ENCODE peak calls at places on chromosome 21, in eight cellular contexts. One of them, this sample, is unnamed.
A peak's percentile ranks its signal among the peaks of the same experiment; 100 is the strongest.

GRCh38 chr21:45862544-45863207 is 118.9 kb upstream of the COL6A1 start:
- DNase-seq in lower leg skin: peak; percentile 58
- DNase-seq in fibroblast of pulmonary artery: no peak
- DNase-seq in heart right ventricle: no peak
- DNase-seq in CD4-positive, alpha-beta memory T cell: no peak
- DNase-seq in OCI-LY7: no peak
- DNase-seq in CD8-positive, alpha-beta T cell: no peak
- DNase-seq in colonic mucosa: no peak
- DNase-seq in this sample: no peak

GRCh38 chr21:45613881-45614280 is 29.6 kb upstream of the PCBP3 start:
- DNase-seq in CD8-positive, alpha-beta T cell: peak; percentile 2
- DNase-seq in colonic mucosa: no peak
- DNase-seq in lower leg skin: peak; percentile 18
- DNase-seq in CD4-positive, alpha-beta memory T cell: no peak
- DNase-seq in OCI-LY7: no peak
- DNase-seq in heart right ventricle: no peak
- DNase-seq in fibroblast of pulmonary artery: no peak
- DNase-seq in this sample: no peak

GRCh38 chr21:14273736-14274538 is 58.0 kb downstream of the RBM11 start:
- DNase-seq in CD4-positive, alpha-beta memory T cell: no peak
- DNase-seq in heart right ventricle: peak; percentile 71
- DNase-seq in CD8-positive, alpha-beta T cell: no peak
- DNase-seq in lower leg skin: peak; percentile 83
- DNase-seq in colonic mucosa: peak; percentile 97
- DNase-seq in fibroblast of pulmonary artery: no peak
- DNase-seq in OCI-LY7: no peak
- DNase-seq in this sample: no peak

GRCh38 chr21:45309069-45309521 is 21.4 kb upstream of the POFUT2 start:
- DNase-seq in fibroblast of pulmonary artery: peak; percentile 75
- DNase-seq in CD8-positive, alpha-beta T cell: peak; percentile 49
- DNase-seq in heart right ventricle: peak; percentile 81
- DNase-seq in colonic mucosa: peak; percentile 65
- DNase-seq in OCI-LY7: peak; percentile 22
- DNase-seq in lower leg skin: no peak
- DNase-seq in CD4-positive, alpha-beta memory T cell: peak; percentile 20
- DNase-seq in this sample: no peak

GRCh38 chr21:25862112-25862511 is 127.3 kb downstream of the GABPA start:
- DNase-seq in fibroblast of pulmonary artery: no peak
- DNase-seq in heart right ventricle: no peak
- DNase-seq in colonic mucosa: peak; percentile 49
- DNase-seq in CD8-positive, alpha-beta T cell: no peak
- DNase-seq in CD4-positive, alpha-beta memory T cell: no peak
- DNase-seq in lower leg skin: no peak
- DNase-seq in OCI-LY7: no peak
- DNase-seq in this sample: no peak

GRCh38 chr21:24486973-24487372 is 1120.3 kb downstream of the MRPL39 start:
- DNase-seq in colonic mucosa: no peak
- DNase-seq in CD4-positive, alpha-beta memory T cell: no peak
- DNase-seq in heart right ventricle: no peak
- DNase-seq in lower leg skin: no peak
- DNase-seq in fibroblast of pulmonary artery: no peak
- DNase-seq in CD8-positive, alpha-beta T cell: no peak
- DNase-seq in OCI-LY7: no peak
- DNase-seq in this sample: no peak

GRCh38 chr21:24514081-24514733 is 1093.1 kb downstream of the MRPL39 start:
- DNase-seq in OCI-LY7: no peak
- DNase-seq in heart right ventricle: no peak
- DNase-seq in CD8-positive, alpha-beta T cell: no peak
- DNase-seq in colonic mucosa: no peak
- DNase-seq in fibroblast of pulmonary artery: peak; percentile 4
- DNase-seq in lower leg skin: no peak
- DNase-seq in CD4-positive, alpha-beta memory T cell: no peak
- DNase-seq in this sample: no peak

GRCh38 chr21:31293986-31294385 is 50.1 kb downstream of the TIAM1 start:
- DNase-seq in colonic mucosa: no peak
- DNase-seq in lower leg skin: no peak
- DNase-seq in CD8-positive, alpha-beta T cell: no peak
- DNase-seq in CD4-positive, alpha-beta memory T cell: no peak
- DNase-seq in heart right ventricle: no peak
- DNase-seq in OCI-LY7: no peak
- DNase-seq in fibroblast of pulmonary artery: peak; percentile 95
- DNase-seq in this sample: no peak

GRCh38 chr21:45168522-45168921 is 94.1 kb downstream of the ADARB1 start:
- DNase-seq in heart right ventricle: no peak
- DNase-seq in CD4-positive, alpha-beta memory T cell: no peak
- DNase-seq in fibroblast of pulmonary artery: no peak
- DNase-seq in colonic mucosa: no peak
- DNase-seq in CD8-positive, alpha-beta T cell: no peak
- DNase-seq in OCI-LY7: no peak
- DNase-seq in lower leg skin: no peak
- DNase-seq in this sample: no peak

GRCh38 chr21:45870851-45871615 is 110.5 kb upstream of the COL6A1 start:
- DNase-seq in OCI-LY7: no peak
- DNase-seq in lower leg skin: peak; percentile 62
- DNase-seq in colonic mucosa: no peak
- DNase-seq in CD4-positive, alpha-beta memory T cell: no peak
- DNase-seq in CD8-positive, alpha-beta T cell: no peak
- DNase-seq in fibroblast of pulmonary artery: no peak
- DNase-seq in heart right ventricle: no peak
- DNase-seq in this sample: no peak

GRCh38 chr21:37435120-37435519 is 68.5 kb downstream of the DYRK1A start:
- DNase-seq in colonic mucosa: no peak
- DNase-seq in OCI-LY7: no peak
- DNase-seq in fibroblast of pulmonary artery: peak; percentile 94
- DNase-seq in CD8-positive, alpha-beta T cell: peak; percentile 46
- DNase-seq in heart right ventricle: no peak
- DNase-seq in CD4-positive, alpha-beta memory T cell: peak; percentile 66
- DNase-seq in lower leg skin: no peak
- DNase-seq in this sample: peak; percentile 96

GRCh38 chr21:46066843-46067331 is 31.0 kb upstream of the COL6A2 start:
- DNase-seq in fibroblast of pulmonary artery: peak; percentile 46
- DNase-seq in OCI-LY7: no peak
- DNase-seq in heart right ventricle: peak; percentile 57
- DNase-seq in CD8-positive, alpha-beta T cell: no peak
- DNase-seq in colonic mucosa: no peak
- DNase-seq in lower leg skin: peak; percentile 93
- DNase-seq in CD4-positive, alpha-beta memory T cell: no peak
- DNase-seq in this sample: no peak

GRCh38 chr21:44592446-44593365 is at the start of gene KRTAP10-6:
- DNase-seq in CD8-positive, alpha-beta T cell: no peak
- DNase-seq in lower leg skin: peak; percentile 81
- DNase-seq in heart right ventricle: peak; percentile 6
- DNase-seq in OCI-LY7: no peak
- DNase-seq in colonic mucosa: no peak
- DNase-seq in fibroblast of pulmonary artery: no peak
- DNase-seq in CD4-positive, alpha-beta memory T cell: no peak
- DNase-seq in this sample: no peak

GRCh38 chr21:37367301-37367757 is 756 bp downstream of the DYRK1A start:
- DNase-seq in lower leg skin: no peak
- DNase-seq in CD8-positive, alpha-beta T cell: no peak
- DNase-seq in OCI-LY7: peak; percentile 55
- DNase-seq in CD4-positive, alpha-beta memory T cell: no peak
- DNase-seq in heart right ventricle: no peak
- DNase-seq in colonic mucosa: no peak
- DNase-seq in fibroblast of pulmonary artery: no peak
- DNase-seq in this sample: no peak

GRCh38 chr21:37489553-37489952 is 123.0 kb downstream of the DYRK1A start:
- DNase-seq in OCI-LY7: no peak
- DNase-seq in heart right ventricle: no peak
- DNase-seq in colonic mucosa: no peak
- DNase-seq in fibroblast of pulmonary artery: peak; percentile 10
- DNase-seq in lower leg skin: no peak
- DNase-seq in CD4-positive, alpha-beta memory T cell: no peak
- DNase-seq in CD8-positive, alpha-beta T cell: no peak
- DNase-seq in this sample: no peak

DNA sequence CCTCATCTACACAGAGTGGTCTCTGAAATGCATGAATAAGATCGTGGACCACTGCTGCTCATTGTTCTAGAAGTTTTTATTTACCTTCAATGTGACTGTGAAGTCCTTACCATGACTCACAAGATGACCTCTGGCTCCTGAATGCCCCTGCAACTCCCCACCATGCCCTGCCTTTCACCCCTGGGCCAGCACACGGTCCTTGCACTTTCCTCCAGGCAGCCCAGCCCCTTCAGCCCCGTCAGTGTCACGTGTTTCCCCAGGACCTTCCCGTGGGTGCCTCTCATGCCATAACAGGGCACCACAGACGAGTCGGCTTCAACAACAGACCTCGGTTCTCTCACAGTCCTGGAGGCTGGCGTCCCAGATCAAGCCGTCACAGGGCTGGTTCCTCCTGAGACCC is 62.1 kb downstream of the B3GALT5 start:
- DNase-seq in heart right ventricle: no peak
- DNase-seq in fibroblast of pulmonary artery: no peak
- DNase-seq in lower leg skin: peak; percentile 74
- DNase-seq in CD4-positive, alpha-beta memory T cell: no peak
- DNase-seq in OCI-LY7: no peak
- DNase-seq in colonic mucosa: no peak
- DNase-seq in CD8-positive, alpha-beta T cell: no peak
- DNase-seq in this sample: no peak
- H3K4me3 ChIP-seq in heart right ventricle: no peak overlapping the region
- H3K4me3 ChIP-seq in fibroblast of pulmonary artery: no peak overlapping the region
- H3K4me3 ChIP-seq in lower leg skin: no peak overlapping the region
- H3K4me3 ChIP-seq in CD4-positive, alpha-beta memory T cell: no peak overlapping the region
- H3K4me3 ChIP-seq in OCI-LY7: no peak overlapping the region
- H3K4me3 ChIP-seq in colonic mucosa: no peak overlapping the region
- H3K4me3 ChIP-seq in CD8-positive, alpha-beta T cell: no peak overlapping the region
- H3K4me3 ChIP-seq in this sample: no peak overlapping the region

DNA sequence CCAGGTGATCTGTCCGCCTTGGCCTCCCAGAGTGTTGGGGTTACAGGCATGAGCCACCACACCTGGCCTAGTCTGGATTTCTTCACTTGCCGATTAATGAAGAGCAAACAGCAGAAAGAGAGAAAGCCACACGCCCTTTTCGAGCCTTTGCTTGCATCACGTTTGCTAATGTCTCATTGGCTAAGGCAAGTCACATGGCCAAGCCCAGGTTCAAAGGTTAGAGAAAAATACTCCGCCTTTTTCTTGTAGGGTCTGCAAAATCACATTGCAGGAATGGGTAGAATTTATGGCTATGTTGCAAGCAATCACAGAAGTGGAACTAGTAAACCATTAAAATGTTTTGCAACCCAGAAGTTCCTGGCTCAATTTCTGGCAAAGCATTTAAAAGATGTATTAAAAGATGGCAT is 26.8 kb upstream of the BACH1 start:
- DNase-seq in fibroblast of pulmonary artery: no peak
- DNase-seq in colonic mucosa: peak; percentile 33
- DNase-seq in heart right ventricle: no peak
- DNase-seq in CD4-positive, alpha-beta memory T cell: no peak
- DNase-seq in lower leg skin: no peak
- DNase-seq in CD8-positive, alpha-beta T cell: no peak
- DNase-seq in OCI-LY7: no peak
- DNase-seq in this sample: no peak
- H3K4me3 ChIP-seq in fibroblast of pulmonary artery: no peak overlapping the region
- H3K4me3 ChIP-seq in colonic mucosa: no peak overlapping the region
- H3K4me3 ChIP-seq in heart right ventricle: no peak overlapping the region
- H3K4me3 ChIP-seq in CD4-positive, alpha-beta memory T cell: no peak overlapping the region
- H3K4me3 ChIP-seq in lower leg skin: no peak overlapping the region
- H3K4me3 ChIP-seq in CD8-positive, alpha-beta T cell: no peak overlapping the region
- H3K4me3 ChIP-seq in OCI-LY7: no peak overlapping the region
- H3K4me3 ChIP-seq in this sample: no peak overlapping the region

DNA sequence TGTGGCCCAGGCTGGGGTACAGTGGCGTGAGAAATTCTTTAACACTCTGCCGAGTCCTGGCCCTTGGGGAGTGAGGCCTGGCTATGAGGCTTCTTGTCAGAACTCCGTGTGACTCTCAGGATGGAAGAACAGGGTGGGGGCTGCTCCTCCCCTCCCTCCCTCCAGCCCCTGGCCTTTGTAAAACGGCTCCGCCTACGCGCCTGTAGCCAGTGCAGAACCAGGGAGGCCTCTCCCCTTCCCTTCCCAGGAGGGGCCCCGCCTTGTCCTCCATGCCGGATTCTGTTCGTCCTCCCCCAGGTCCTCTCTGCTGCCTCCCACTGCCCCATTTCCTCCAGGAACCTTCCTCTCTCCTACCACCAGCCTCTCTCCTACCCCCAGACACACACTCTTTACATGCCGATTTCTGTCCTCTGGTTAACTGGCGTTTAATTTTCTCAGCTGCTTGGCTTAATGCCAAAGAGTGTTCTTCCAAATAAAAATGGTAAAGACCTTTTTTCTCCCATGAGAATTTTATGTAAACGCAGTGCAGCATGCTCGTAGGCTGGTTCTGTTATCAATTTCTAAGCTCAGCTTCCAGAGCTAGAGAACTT is 21.0 kb downstream of the PDE9A start:
- DNase-seq in CD8-positive, alpha-beta T cell: no peak
- DNase-seq in CD4-positive, alpha-beta memory T cell: no peak
- DNase-seq in fibroblast of pulmonary artery: peak; percentile 21
- DNase-seq in OCI-LY7: no peak
- DNase-seq in heart right ventricle: peak; percentile 72
- DNase-seq in colonic mucosa: no peak
- DNase-seq in lower leg skin: no peak
- DNase-seq in this sample: no peak
- H3K4me3 ChIP-seq in CD8-positive, alpha-beta T cell: no peak overlapping the region
- H3K4me3 ChIP-seq in CD4-positive, alpha-beta memory T cell: no peak overlapping the region
- H3K4me3 ChIP-seq in fibroblast of pulmonary artery: no peak overlapping the region
- H3K4me3 ChIP-seq in OCI-LY7: no peak overlapping the region
- H3K4me3 ChIP-seq in heart right ventricle: no peak overlapping the region
- H3K4me3 ChIP-seq in colonic mucosa: no peak overlapping the region
- H3K4me3 ChIP-seq in lower leg skin: no peak overlapping the region
- H3K4me3 ChIP-seq in this sample: no peak overlapping the region

GRCh38 chr21:16426936-16427335 is 697.2 kb downstream of the USP25 start:
- DNase-seq in colonic mucosa: no peak
- DNase-seq in heart right ventricle: no peak
- DNase-seq in fibroblast of pulmonary artery: no peak
- DNase-seq in OCI-LY7: no peak
- DNase-seq in CD8-positive, alpha-beta T cell: no peak
- DNase-seq in CD4-positive, alpha-beta memory T cell: no peak
- DNase-seq in lower leg skin: no peak
- DNase-seq in this sample: no peak

GRCh38 chr21:16422702-16423101 is 692.9 kb downstream of the USP25 start:
- DNase-seq in OCI-LY7: no peak
- DNase-seq in CD4-positive, alpha-beta memory T cell: no peak
- DNase-seq in lower leg skin: no peak
- DNase-seq in fibroblast of pulmonary artery: peak; percentile 49
- DNase-seq in heart right ventricle: no peak
- DNase-seq in CD8-positive, alpha-beta T cell: no peak
- DNase-seq in colonic mucosa: no peak
- DNase-seq in this sample: no peak

GRCh38 chr21:16423921-16424320 is 694.1 kb downstream of the USP25 start:
- DNase-seq in fibroblast of pulmonary artery: no peak
- DNase-seq in colonic mucosa: no peak
- DNase-seq in CD8-positive, alpha-beta T cell: no peak
- DNase-seq in OCI-LY7: no peak
- DNase-seq in CD4-positive, alpha-beta memory T cell: no peak
- DNase-seq in lower leg skin: no peak
- DNase-seq in heart right ventricle: no peak
- DNase-seq in this sample: no peak

GRCh38 chr21:16425297-16425696 is 695.5 kb downstream of the USP25 start:
- DNase-seq in lower leg skin: no peak
- DNase-seq in CD4-positive, alpha-beta memory T cell: no peak
- DNase-seq in fibroblast of pulmonary artery: no peak
- DNase-seq in CD8-positive, alpha-beta T cell: no peak
- DNase-seq in heart right ventricle: no peak
- DNase-seq in OCI-LY7: no peak
- DNase-seq in colonic mucosa: no peak
- DNase-seq in this sample: no peak

DNA sequence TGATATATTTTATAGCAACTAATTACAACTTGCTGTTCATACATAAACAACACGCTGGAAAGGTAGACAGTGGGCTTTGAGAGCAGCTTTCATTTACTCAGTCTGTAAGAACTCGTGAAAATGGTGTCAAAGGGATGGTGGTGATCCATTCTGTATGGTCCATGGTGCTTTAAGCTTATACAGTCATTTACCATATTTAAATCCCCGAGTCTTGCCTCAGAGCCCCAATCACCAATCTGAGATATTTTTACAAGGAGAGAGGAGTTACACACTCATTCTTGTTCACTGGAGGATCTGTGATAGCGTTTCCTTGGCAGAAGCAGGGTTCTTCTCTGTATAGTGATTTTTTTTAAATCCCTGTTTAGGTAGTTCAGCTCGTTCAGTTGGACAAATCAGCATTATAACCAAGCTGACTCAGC is 694.6 kb downstream of the USP25 start:
- DNase-seq in lower leg skin: no peak
- DNase-seq in OCI-LY7: no peak
- DNase-seq in CD8-positive, alpha-beta T cell: no peak
- DNase-seq in CD4-positive, alpha-beta memory T cell: no peak
- DNase-seq in colonic mucosa: no peak
- DNase-seq in heart right ventricle: no peak
- DNase-seq in fibroblast of pulmonary artery: peak; percentile 66
- DNase-seq in this sample: no peak
- H3K4me3 ChIP-seq in lower leg skin: no peak overlapping the region
- H3K4me3 ChIP-seq in OCI-LY7: no peak overlapping the region
- H3K4me3 ChIP-seq in CD8-positive, alpha-beta T cell: no peak overlapping the region
- H3K4me3 ChIP-seq in CD4-positive, alpha-beta memory T cell: no peak overlapping the region
- H3K4me3 ChIP-seq in colonic mucosa: no peak overlapping the region
- H3K4me3 ChIP-seq in heart right ventricle: peak overlapping the region; percentile 1
- H3K4me3 ChIP-seq in fibroblast of pulmonary artery: peak overlapping the region; percentile 69
- H3K4me3 ChIP-seq in this sample: no peak overlapping the region